ENCODE peak calls at places on chromosomes 11 and 22, in seven cellular contexts. X, B, K, D, M, O and F are unnamed samples.

GRCh38 chr11:23112987-23113886 is 253.0 kb upstream of the CCDC179 start:
- DNase-seq in K (peak), M (peak), B (peak), O (peak), D (no peak), X (peak), F (peak)

GRCh38 chr11:68950268-68950667 is 30.5 kb downstream of the MRGPRD start:
- DNase-seq in B (peak), X (no peak), K (no peak), O (no peak), D (no peak), M (no peak), F (peak)

GRCh38 chr22:16601437-16602223 is 9.0 kb upstream of the CCT8L2 start:
- DNase-seq in D (peak), X (no peak), M (peak), K (no peak), O (no peak), B (no peak), F (no peak)

GRCh38 chr11:73498343-73498742 is 99.6 kb downstream of the FAM168A start:
- DNase-seq in O (no peak), B (no peak), K (no peak), X (no peak), M (no peak), D (no peak), F (no peak)

GRCh38 chr22:38305481-38306448 is 11.5 kb downstream of the CSNK1E start:
- DNase-seq in X (peak), B (peak), K (peak), M (peak), O (peak), D (no peak), F (no peak)

GRCh38 chr11:17921620-17922473 is 91.0 kb downstream of the SERGEF start:
- DNase-seq in O (no peak), B (no peak), X (no peak), K (no peak), M (no peak), D (no peak), F (no peak)

GRCh38 chr22:42156121-42156520 is 25.5 kb upstream of the CYP2D6 start:
- DNase-seq in B (no peak), M (no peak), O (no peak), X (no peak), K (no peak), D (no peak), F (no peak)

GRCh38 chr11:70610561-70610960 is 212.2 kb downstream of the CTTN start:
- DNase-seq in M (no peak), X (no peak), D (peak), O (no peak), K (no peak), B (no peak), F (no peak)

GRCh38 chr11:122756417-122756816 is 81.9 kb upstream of the CRTAM start:
- DNase-seq in D (no peak), O (no peak), M (peak), X (peak), K (no peak), B (no peak), F (no peak)